ENCODE peak calls at places on chromosomes 3 and 15, in seven cellular contexts. R is fibroblast of mammary gland; D is glomerular endothelial cell; Q is AG10803; I is retina; X is activated CD4-positive, alpha-beta T cell treated with anti-CD3 and anti-CD28 coated beads, Interleukin-2, amount 50 U/mL, for 24 hours; V is hepatic stellate cell. M is an unnamed sample.

GRCh38 chr3:126888186-126888760 is 94.6 kb upstream of the PLXNA1 start:
- DNase-seq in D (no peak), I (peak), R (no peak), Q (no peak), X (no peak), V (no peak), M (no peak)

GRCh38 chr15:82832601-82833209 is 23.3 kb downstream of the WHAMM start:
- DNase-seq in Q (peak), X (no peak), V (peak), I (no peak), R (peak), D (no peak), M (peak)

GRCh38 chr3:87006844-87007439 is 16.0 kb upstream of the VGLL3 start:
- DNase-seq in X (no peak), R (peak), Q (peak), D (no peak), V (no peak), I (no peak), M (no peak)

GRCh38 chr3:110815008-110815583 is 256.5 kb upstream of the NECTIN3 start:
- DNase-seq in I (no peak), D (no peak), Q (peak), R (peak), X (no peak), V (peak), M (peak)

GRCh38 chr3:196694202-196694638 is 17.8 kb downstream of the CEP19 start:
- DNase-seq in X (no peak), Q (no peak), V (peak), D (no peak), R (peak), I (no peak), M (peak)

GRCh38 chr3:16740531-16740930 is 135.3 kb upstream of the DAZL start:
- DNase-seq in R (peak), D (no peak), Q (peak), X (no peak), V (no peak), I (no peak), M (no peak)

GRCh38 chr3:112671930-112672715 is 31.2 kb upstream of the CCDC80 start:
- DNase-seq in R (peak), I (no peak), D (no peak), X (no peak), Q (peak), V (peak), M (peak)

GRCh38 chr15:67832965-67833503 is 6.8 kb downstream of the RNU6-1 start:
- DNase-seq in Q (no peak), I (peak), X (no peak), R (no peak), D (no peak), V (no peak), M (no peak)

GRCh38 chr3:173066044-173066679 is 74.9 kb downstream of the SPATA16 start:
- DNase-seq in Q (peak), V (no peak), D (no peak), X (no peak), R (no peak), I (no peak), M (peak)

GRCh38 chr15:89088605-89089315 is 504 bp downstream of the ABHD2 start:
- DNase-seq in R (no peak), I (no peak), V (no peak), D (no peak), X (no peak), Q (no peak), M (no peak)

GRCh38 chr3:124837065-124837464 is 50.1 kb downstream of the ITGB5 start:
- DNase-seq in D (no peak), R (no peak), X (no peak), V (no peak), I (peak), Q (no peak), M (peak)

GRCh38 chr3:188389711-188390346 is 235.9 kb downstream of the LPP start:
- DNase-seq in V (no peak), D (no peak), R (no peak), I (no peak), X (no peak), Q (no peak), M (no peak)

GRCh38 chr3:172530566-172530965 is 7.3 kb upstream of the TNFSF10 start:
- DNase-seq in V (no peak), D (no peak), R (no peak), I (no peak), Q (no peak), X (no peak), M (no peak)

GRCh38 chr15:37220949-37221670 is 120.8 kb upstream of the MEIS2 start:
- DNase-seq in R (no peak), V (no peak), I (peak), D (no peak), X (no peak), Q (no peak), M (no peak)

GRCh38 chr15:78034495-78035191 is 42.9 kb downstream of the TBC1D2B start:
- DNase-seq in I (no peak), R (peak), Q (no peak), D (no peak), V (no peak), X (peak), M (no peak)

M was measured in GM03348.